ENCODE peak calls at places on chromosomes 16 and 17, in five cellular contexts. T, L, H, Y and X are unnamed samples.
A peak's percentile ranks its signal among the peaks of the same experiment; 100 is the strongest.

GRCh38 chr17:28701987-28702751 is 9.5 kb downstream of the PROCA1 start:
- DNase-seq in H (no peak), L (no peak), T (no peak), Y (no peak), X (no peak)

GRCh38 chr17:35079547-35079946 is 16.0 kb upstream of the RFFL start:
- DNase-seq in H (no peak), Y (no peak), T (no peak), L (no peak), X (no peak)

GRCh38 chr16:49277386-49277742 is 4.3 kb downstream of the CBLN1 start:
- DNase-seq in T (no peak), H (no peak), L (no peak), Y (no peak), X (no peak)

GRCh38 chr17:70137451-70138230 is 31.7 kb upstream of the KCNJ2 start:
- DNase-seq in H (no peak), Y (no peak), T (peak; percentile 89), L (peak; percentile 56), X (no peak)

GRCh38 chr17:69067274-69068047 is 6.7 kb upstream of the ABCA9 start:
- DNase-seq in H (no peak), L (no peak), Y (no peak), T (no peak), X (no peak)

GRCh38 chr17:17568772-17569195 is 22.7 kb downstream of the PEMT start:
- DNase-seq in T (peak; percentile 40), H (no peak), L (peak; percentile 69), Y (no peak), X (no peak)

GRCh38 chr16:17368951-17369350 is 101.8 kb downstream of the XYLT1 start:
- DNase-seq in T (no peak), Y (no peak), L (no peak), H (no peak), X (no peak)

GRCh38 chr17:54992797-54993639 is 24.5 kb downstream of the STXBP4 start:
- DNase-seq in Y (no peak), H (peak; percentile 26), T (peak; percentile 64), L (peak; percentile 75), X (no peak)

GRCh38 chr16:27449434-27450188 is 47.6 kb downstream of the IL21R start:
- DNase-seq in H (no peak), L (no peak), T (no peak), Y (peak; percentile 88), X (no peak)

GRCh38 chr17:32962320-32962707 is 29.3 kb upstream of the SPACA3 start:
- DNase-seq in T (no peak), H (no peak), Y (no peak), L (no peak), X (no peak)

GRCh38 chr17:72351884-72352346 is 231.1 kb downstream of the SOX9 start:
- DNase-seq in L (peak; percentile 31), Y (no peak), H (no peak), T (no peak), X (no peak)

GRCh38 chr16:10558746-10559641 is 21.4 kb downstream of the EMP2 start:
- DNase-seq in Y (no peak), L (peak; percentile 78), H (no peak), T (peak; percentile 21), X (peak; percentile 88)

GRCh38 chr17:56597495-56597990 is 4.0 kb downstream of the NOG start:
- DNase-seq in T (no peak), Y (no peak), L (no peak), H (no peak), X (no peak)

GRCh38 chr17:47733414-47734288 is 615 bp downstream of the TBX21 start:
- DNase-seq in Y (no peak), H (no peak), L (no peak), T (no peak), X (no peak)

GRCh38 chr17:29124931-29125270 is 55.3 kb downstream of the MYO18A start:
- DNase-seq in H (no peak), T (no peak), L (no peak), Y (no peak), X (no peak)

GRCh38 chr17:55117063-55117611 is 147.6 kb upstream of the HLF start:
- DNase-seq in H (no peak), Y (no peak), L (peak; percentile 8), T (no peak), X (no peak)

GRCh38 chr17:6525731-6526130 is 30.6 kb downstream of the PITPNM3 start:
- DNase-seq in T (no peak), Y (no peak), H (no peak), L (no peak), X (peak; percentile 25)

GRCh38 chr16:12578001-12578400 is 225.7 kb downstream of the CPPED1 start:
- DNase-seq in L (no peak), Y (no peak), H (no peak), T (no peak), X (no peak)

GRCh38 chr16:75379911-75380847 is 53.1 kb downstream of the CFDP1 start:
- DNase-seq in Y (peak; percentile 4), H (peak; percentile 61), T (no peak), L (no peak), X (no peak)

GRCh38 chr17:57954421-57955182 is 610 bp downstream of the CUEDC1 start:
- DNase-seq in T (peak; percentile 81), L (peak; percentile 90), Y (no peak), H (no peak), X (peak; percentile 91)

GRCh38 chr17:31424944-31425582 is 33.6 kb downstream of the RAB11FIP4 start:
- DNase-seq in L (no peak), T (no peak), Y (no peak), H (no peak), X (no peak)

GRCh38 chr16:14569213-14569612 is 60.8 kb downstream of the PARN start:
- DNase-seq in Y (no peak), H (no peak), T (no peak), L (no peak), X (no peak)

GRCh38 chr17:4509923-4510614 is 11.4 kb downstream of the SPNS2 start:
- DNase-seq in H (no peak), L (no peak), T (peak; percentile 40), Y (no peak), X (peak; percentile 51)

GRCh38 chr16:84851192-84852127 is 31.7 kb downstream of the CRISPLD2 start:
- DNase-seq in T (peak; percentile 98), H (no peak), L (peak; percentile 93), Y (no peak), X (no peak)

GRCh38 chr16:58053682-58054005 is 28.1 kb downstream of the MMP15 start:
- DNase-seq in H (no peak), Y (no peak), T (no peak), L (no peak), X (no peak)

GRCh38 chr16:17379121-17379571 is 91.6 kb downstream of the XYLT1 start:
- DNase-seq in H (no peak), L (no peak), T (peak; percentile 38), Y (no peak), X (no peak)

GRCh38 chr16:87054856-87055255 is 262.3 kb downstream of the C16orf95 start:
- DNase-seq in H (no peak), L (no peak), T (no peak), Y (no peak), X (no peak)

GRCh38 chr16:74275031-74275636 is 21.5 kb upstream of the PSMD7 start:
- DNase-seq in L (peak; percentile 55), T (peak; percentile 12), H (no peak), Y (no peak), X (no peak)

GRCh38 chr16:11249233-11250061 is 6.6 kb downstream of the SOCS1 start:
- DNase-seq in Y (no peak), T (no peak), H (no peak), L (no peak), X (no peak)

GRCh38 chr17:28928061-28928460 is 23.3 kb downstream of the PHF12 start:
- DNase-seq in Y (no peak), L (no peak), T (no peak), H (no peak), X (no peak)

GRCh38 chr17:47223460-47223859 is 14.3 kb downstream of the MYL4 start:
- DNase-seq in Y (no peak), L (no peak), H (no peak), T (no peak), X (no peak)

GRCh38 chr17:81879121-81879520 is 8.0 kb upstream of the ARHGDIA start:
- DNase-seq in L (peak; percentile 43), H (no peak), T (no peak), Y (no peak), X (no peak)